ENCODE peak calls at places on chromosomes 5 and 9, in seven cellular contexts. Y is MM.1S; G is SJSA1; D is transverse colon; E is CD4-positive, alpha-beta memory T cell; X is colonic mucosa; F is PC-9. H is an unnamed sample.
A peak's percentile ranks its signal among the peaks of the same experiment; 100 is the strongest.

GRCh38 chr5:172492097-172492840 is 37.9 kb upstream of the SH3PXD2B start:
- DNase-seq in Y (no peak), G (no peak), D (no peak), E (no peak), X (peak; percentile 10), F (no peak), H (no peak)

GRCh38 chr5:177555228-177555627 is 865 bp upstream of the FAM193B start:
- DNase-seq in Y (no peak), G (no peak), D (no peak), E (no peak), X (no peak), F (no peak), H (no peak)

GRCh38 chr9:110207071-110207923 is 662 bp downstream of the C9orf152 start:
- DNase-seq in Y (no peak), G (no peak), D (peak; percentile 80), E (no peak), X (peak; percentile 91), F (peak; percentile 87), H (no peak)

GRCh38 chr5:174759091-174759490 is 34.7 kb downstream of the MSX2 start:
- DNase-seq in Y (no peak), G (no peak), D (no peak), E (no peak), X (no peak), F (no peak), H (no peak)

GRCh38 chr5:17132444-17133083 is 84.9 kb upstream of the BASP1 start:
- DNase-seq in Y (peak; percentile 14), G (peak; percentile 70), D (no peak), E (no peak), X (no peak), F (no peak), H (no peak)

GRCh38 chr9:76218868-76219462 is 175.3 kb downstream of the RFK start:
- DNase-seq in Y (no peak), G (no peak), D (no peak), E (no peak), X (no peak), F (no peak), H (no peak)

GRCh38 chr9:117772960-117773359 is 68.8 kb downstream of the TLR4 start:
- DNase-seq in Y (no peak), G (peak; percentile 53), D (peak; percentile 56), E (no peak), X (peak; percentile 45), F (no peak), H (no peak)

GRCh38 chr9:111356567-111357244 is 26.7 kb upstream of the OR2K2 start:
- DNase-seq in Y (no peak), G (peak; percentile 82), D (no peak), E (no peak), X (peak; percentile 20), F (peak; percentile 70), H (peak; percentile 52)

GRCh38 chr9:84782228-84782866 is 112.8 kb downstream of the NTRK2 start:
- DNase-seq in Y (no peak), G (no peak), D (no peak), E (no peak), X (no peak), F (no peak), H (no peak)

GRCh38 chr5:143192191-143192880 is 211.2 kb downstream of the NR3C1 start:
- DNase-seq in Y (no peak), G (no peak), D (no peak), E (no peak), X (no peak), F (no peak), H (no peak)

GRCh38 chr9:87535817-87536539 is 38.3 kb downstream of the DAPK1 start:
- DNase-seq in Y (no peak), G (no peak), D (no peak), E (no peak), X (no peak), F (no peak), H (no peak)

GRCh38 chr5:149765932-149766331 is 35.8 kb downstream of the PPARGC1B start:
- DNase-seq in Y (peak; percentile 18), G (no peak), D (no peak), E (no peak), X (no peak), F (no peak), H (peak; percentile 19)

GRCh38 chr9:121201045-121201737 is 478 bp downstream of the RAB14 start:
- DNase-seq in Y (peak; percentile 59), G (no peak), D (peak; percentile 60), E (peak; percentile 49), X (peak; percentile 59), F (no peak), H (no peak)

GRCh38 chr5:91272858-91273257 is 110.3 kb downstream of the ARRDC3 start:
- DNase-seq in Y (peak; percentile 82), G (peak; percentile 38), D (no peak), E (no peak), X (no peak), F (no peak), H (no peak)

GRCh38 chr9:7186175-7186574 is 428.4 kb downstream of the KDM4C start:
- DNase-seq in Y (peak; percentile 29), G (no peak), D (no peak), E (no peak), X (peak; percentile 25), F (no peak), H (peak; percentile 12)
- H3K9me3 ChIP-seq in Y (no peaks in the 10 kb centered on the region), G (no peaks in the 10 kb centered on the region), D (peaks cover 13% of the 10 kb centered on the region), E (no peaks in the 10 kb centered on the region), X (no peaks in the 10 kb centered on the region), F (no peaks in the 10 kb centered on the region), H (no peaks in the 10 kb centered on the region)

DNA sequence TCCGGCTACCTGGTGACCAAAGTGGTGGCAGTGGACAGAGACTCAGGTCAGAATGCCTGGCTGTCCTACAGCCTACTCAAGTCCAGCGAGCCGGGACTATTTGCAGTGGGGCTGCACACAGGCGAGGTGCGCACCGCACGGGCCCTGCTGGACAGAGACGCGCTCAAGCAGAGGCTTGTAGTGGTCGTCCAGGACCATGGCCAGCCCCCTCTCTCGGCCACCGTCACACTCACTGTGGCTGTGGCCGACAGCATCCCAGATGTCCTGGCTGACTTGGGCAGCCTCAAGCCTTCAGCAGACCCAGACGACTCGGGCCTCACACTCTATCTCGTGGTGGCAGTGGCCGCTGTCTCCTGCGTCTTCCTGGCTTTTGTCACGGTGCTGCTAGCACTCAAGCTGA is 2.1 kb downstream of the PCDHGA4 start:
- DNase-seq in Y (no peak), G (no peak), D (no peak), E (no peak), X (no peak), F (no peak), H (no peak)
- H3K9me3 ChIP-seq in Y (no peaks in the 10 kb centered on the region), G (peaks cover 26% of the 10 kb centered on the region), D (peaks cover 79% of the 10 kb centered on the region), E (peaks cover 4% of the 10 kb centered on the region), X (no peaks in the 10 kb centered on the region), F (peaks cover 7% of the 10 kb centered on the region), H (no peaks in the 10 kb centered on the region)

GRCh38 chr9:135328485-135329417 is 150.8 kb upstream of the PPP1R26 start:
- DNase-seq in Y (no peak), G (no peak), D (no peak), E (no peak), X (no peak), F (no peak), H (no peak)
- H3K9me3 ChIP-seq in Y (no peaks in the 10 kb centered on the region), G (no peaks in the 10 kb centered on the region), D (no peaks in the 10 kb centered on the region), E (no peaks in the 10 kb centered on the region), X (no peaks in the 10 kb centered on the region), F (no peaks in the 10 kb centered on the region), H (no peaks in the 10 kb centered on the region)

DNA sequence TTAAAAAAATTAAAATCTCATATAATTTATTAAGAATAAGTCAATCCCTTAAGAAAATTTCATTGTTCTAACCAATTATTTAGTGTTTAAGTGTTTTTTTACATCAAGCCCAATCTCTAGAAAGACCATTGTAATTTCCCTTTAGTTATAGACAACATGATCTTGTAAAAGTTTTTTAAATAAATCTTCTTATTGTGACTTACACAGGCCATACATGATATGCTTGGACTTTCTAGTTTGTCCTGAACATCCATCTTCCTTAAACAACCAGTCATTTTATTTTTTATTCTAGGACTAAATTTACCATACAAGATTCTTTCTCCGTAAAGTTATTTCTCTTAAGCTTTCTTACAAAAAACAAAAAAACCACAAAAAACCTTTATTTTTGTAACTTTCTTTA is 126.5 kb upstream of the MAST4 start:
- DNase-seq in Y (no peak), G (no peak), D (no peak), E (no peak), X (no peak), F (no peak), H (peak; percentile 6)
- H3K9me3 ChIP-seq in Y (no peaks in the 10 kb centered on the region), G (no peaks in the 10 kb centered on the region), D (peaks cover 9% of the 10 kb centered on the region), E (no peaks in the 10 kb centered on the region), X (no peaks in the 10 kb centered on the region), F (peaks cover 4% of the 10 kb centered on the region), H (peaks cover 5% of the 10 kb centered on the region)

DNA sequence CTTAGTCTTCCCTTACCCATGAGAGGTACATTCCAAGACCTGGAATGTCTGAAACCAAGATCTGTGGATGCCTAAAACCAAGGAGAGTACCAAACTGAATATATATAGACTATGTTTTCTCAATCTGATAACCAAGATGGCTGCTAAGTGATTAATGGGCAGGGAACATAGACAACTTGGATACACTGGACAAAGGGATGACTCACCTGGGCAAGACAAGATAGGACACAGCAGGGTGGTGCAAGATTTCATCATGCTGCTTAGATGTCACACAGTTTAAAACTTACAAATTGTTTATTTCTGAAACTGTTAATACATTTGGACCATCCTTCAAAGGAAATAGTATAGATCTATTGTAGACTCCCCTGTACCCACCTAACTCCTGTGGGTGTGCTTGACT is 130.9 kb downstream of the HTR1A start:
- DNase-seq in Y (no peak), G (no peak), D (no peak), E (no peak), X (no peak), F (no peak), H (no peak)
- H3K9me3 ChIP-seq in Y (no peaks in the 10 kb centered on the region), G (no peaks in the 10 kb centered on the region), D (no peaks in the 10 kb centered on the region), E (no peaks in the 10 kb centered on the region), X (no peaks in the 10 kb centered on the region), F (no peaks in the 10 kb centered on the region), H (peaks cover 18% of the 10 kb centered on the region)

GRCh38 chr9:138120072-138120471 is 242.5 kb downstream of the CACNA1B start:
- DNase-seq in Y (no peak), G (no peak), D (no peak), E (no peak), X (no peak), F (no peak), H (no peak)
- H3K9me3 ChIP-seq in Y (no peaks in the 10 kb centered on the region), G (no peaks in the 10 kb centered on the region), D (no peaks in the 10 kb centered on the region), E (no peaks in the 10 kb centered on the region), X (no peaks in the 10 kb centered on the region), F (no peaks in the 10 kb centered on the region), H (no peaks in the 10 kb centered on the region)

H was measured in HCT116.